ENCODE peak calls at places on chromosomes 7 and 10, in four cellular contexts. L is K562, C is H1, K is GM12878. Y is an unnamed sample.

GRCh38 chr10:124122211-124122610 is 28.8 kb upstream of the CHST15 start:
- DNase-seq in L (no peak), C (no peak), K (no peak), Y (no peak)

GRCh38 chr10:97127507-97127906 is 58.3 kb downstream of the SLIT1 start:
- DNase-seq in L (no peak), C (no peak), K (no peak), Y (no peak)

GRCh38 chr10:59266321-59266720 is 89.9 kb downstream of the PHYHIPL start:
- DNase-seq in L (no peak), C (no peak), K (no peak), Y (no peak)

GRCh38 chr7:131921016-131921415 is 364.6 kb upstream of the PODXL start:
- DNase-seq in L (no peak), C (no peak), K (no peak), Y (no peak)

GRCh38 chr7:105229641-105230040 is 159.1 kb downstream of the SRPK2 start:
- DNase-seq in L (no peak), C (no peak), K (no peak), Y (no peak)

GRCh38 chr7:137109966-137110930 is 233.3 kb downstream of the PTN start:
- DNase-seq in L (no peak), C (no peak), K (no peak), Y (no peak)

GRCh38 chr10:101145750-101146391 is 14.8 kb downstream of the TLX1 start:
- DNase-seq in L (no peak), C (no peak), K (no peak), Y (no peak)

GRCh38 chr10:12382157-12382548 is 32.8 kb downstream of the CAMK1D start:
- DNase-seq in L (no peak), C (no peak), K (no peak), Y (no peak)

GRCh38 chr10:132684164-132684891 is 101.6 kb downstream of the NKX6-2 start:
- DNase-seq in L (peak), C (no peak), K (peak), Y (no peak)

GRCh38 chr10:102233997-102234396 is 7.3 kb downstream of the PITX3 start:
- DNase-seq in L (no peak), C (no peak), K (no peak), Y (no peak)

GRCh38 chr7:147894271-147894670 is 696.3 kb upstream of the C7orf33 start:
- DNase-seq in L (no peak), C (peak), K (no peak), Y (peak)

GRCh38 chr7:22866965-22867364 is 44.3 kb upstream of the TOMM7 start:
- DNase-seq in L (no peak), C (no peak), K (no peak), Y (no peak)

GRCh38 chr7:75033064-75033463 is 40.5 kb downstream of the RCC1L start:
- DNase-seq in L (peak), C (peak), K (no peak), Y (peak)

GRCh38 chr10:127014671-127015070 is 109.4 kb downstream of the DOCK1 start:
- DNase-seq in L (no peak), C (no peak), K (no peak), Y (no peak)

GRCh38 chr10:24849051-24849450 is 103.4 kb downstream of the PRTFDC1 start:
- DNase-seq in L (no peak), C (no peak), K (no peak), Y (no peak)

GRCh38 chr10:43816351-43817321 is 168.0 kb upstream of the ZNF32 start:
- DNase-seq in L (no peak), C (no peak), K (peak), Y (no peak)

GRCh38 chr7:46015107-46015868 is 94.2 kb upstream of the IGFBP3 start:
- DNase-seq in L (no peak), C (peak), K (no peak), Y (peak)

GRCh38 chr7:138837627-138838026 is 39.6 kb upstream of the ATP6V0A4 start:
- DNase-seq in L (no peak), C (no peak), K (no peak), Y (no peak)

GRCh38 chr10:114023198-114023597 is 20.5 kb upstream of the ADRB1 start:
- DNase-seq in L (no peak), C (no peak), K (no peak), Y (no peak)

GRCh38 chr10:80468002-80468401 is 13.9 kb downstream of the TSPAN14 start:
- DNase-seq in L (no peak), C (no peak), K (no peak), Y (peak)

GRCh38 chr10:72273410-72274212 is at the start of gene DDIT4:
- DNase-seq in L (peak), C (peak), K (peak), Y (peak)

GRCh38 chr10:105073999-105074398 is 432.9 kb downstream of the SORCS3 start:
- DNase-seq in L (no peak), C (no peak), K (no peak), Y (no peak)

GRCh38 chr7:77269360-77270075 is 69.9 kb upstream of the FGL2 start:
- DNase-seq in L (no peak), C (no peak), K (peak), Y (no peak)

GRCh38 chr10:129483427-129484010 is 16.5 kb downstream of the MGMT start:
- DNase-seq in L (no peak), C (no peak), K (no peak), Y (peak)

GRCh38 chr7:30115709-30116297 is 19.0 kb upstream of the MTURN start:
- DNase-seq in L (no peak), C (no peak), K (no peak), Y (no peak)

GRCh38 chr7:98354052-98354451 is 46.8 kb downstream of the BAIAP2L1 start:
- DNase-seq in L (no peak), C (no peak), K (no peak), Y (no peak)

GRCh38 chr10:29596826-29597225 is 37.9 kb downstream of the SVIL start:
- DNase-seq in L (no peak), C (no peak), K (no peak), Y (no peak)

GRCh38 chr7:37289781-37290180 is 158.9 kb downstream of the ELMO1 start:
- DNase-seq in L (no peak), C (no peak), K (no peak), Y (no peak)

GRCh38 chr10:2358586-2358985 is 621.3 kb upstream of the ADARB2 start:
- DNase-seq in L (no peak), C (no peak), K (no peak), Y (no peak)

GRCh38 chr7:149869867-149870266 is 3.9 kb upstream of the ATP6V0E2 start:
- DNase-seq in L (no peak), C (no peak), K (no peak), Y (no peak)

GRCh38 chr10:65571011-65571570 is 1354.7 kb upstream of the LRRTM3 start:
- DNase-seq in L (no peak), C (no peak), K (no peak), Y (peak)

GRCh38 chr10:65566906-65567305 is 1358.9 kb upstream of the LRRTM3 start:
- DNase-seq in L (no peak), C (no peak), K (no peak), Y (no peak)

GRCh38 chr10:65570143-65571010 is 1355.5 kb upstream of the LRRTM3 start:
- DNase-seq in L (no peak), C (peak), K (no peak), Y (peak)

GRCh38 chr10:65559369-65559768 is 1366.5 kb upstream of the LRRTM3 start:
- DNase-seq in L (no peak), C (no peak), K (no peak), Y (no peak)

DNA sequence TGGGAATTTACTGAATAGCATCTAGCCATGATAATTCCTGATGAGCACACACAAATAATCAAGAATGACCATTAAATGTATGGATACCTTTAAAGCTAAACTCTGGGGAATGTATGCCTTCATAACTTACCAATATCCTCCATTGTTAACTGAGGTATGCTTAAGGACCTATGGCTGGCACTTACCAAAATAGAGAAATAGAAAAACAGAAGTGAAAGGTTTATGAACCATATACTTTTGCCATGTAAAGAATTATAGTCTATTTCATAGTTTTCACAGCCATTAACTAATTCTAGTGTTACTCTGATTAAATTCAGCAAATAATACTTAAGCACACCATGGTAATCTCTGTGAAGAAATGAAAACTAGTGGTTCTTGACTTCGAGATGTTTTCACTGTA is 1360.6 kb upstream of the LRRTM3 start:
- DNase-seq in L (no peak), C (no peak), K (no peak), Y (no peak)
- H3K4me2 ChIP-seq in L (no peak), C (no peak), K (no peak), Y (no peak)

GRCh38 chr7:107581387-107582013 is 1.5 kb downstream of the BCAP29 start:
- DNase-seq in L (no peak), C (no peak), K (no peak), Y (no peak)
- TF ChIP-seq CREB1 in L (no peak), C (no peak), K (no peak), Y (no peak)

GRCh38 chr7:55094122-55094690 is 75.4 kb downstream of the EGFR start:
- DNase-seq in L (no peak), C (no peak), K (no peak), Y (no peak)
- H3K27ac ChIP-seq in L (no peak), C (no peak), K (no peak), Y (no peak)

GRCh38 chr7:133540096-133540860 is 287.4 kb downstream of the EXOC4 start:
- DNase-seq in L (no peak), C (no peak), K (no peak), Y (no peak)

GRCh38 chr7:133543657-133544056 is 290.8 kb downstream of the EXOC4 start:
- DNase-seq in L (no peak), C (no peak), K (no peak), Y (no peak)

GRCh38 chr7:133539016-133539415 is 286.1 kb downstream of the EXOC4 start:
- DNase-seq in L (no peak), C (no peak), K (no peak), Y (no peak)

GRCh38 chr7:133545613-133546012 is 292.7 kb downstream of the EXOC4 start:
- DNase-seq in L (no peak), C (no peak), K (no peak), Y (no peak)

GRCh38 chr7:133542209-133542780 is 289.4 kb downstream of the EXOC4 start:
- DNase-seq in L (no peak), C (no peak), K (no peak), Y (no peak)
- H3K4me2 ChIP-seq in L (no peak), C (no peak), K (no peak), Y (no peak)

GRCh38 chr7:1369856-1370657 is 89.2 kb downstream of the MICALL2 start:
- DNase-seq in L (no peak), C (no peak), K (no peak), Y (no peak)

GRCh38 chr7:1370738-1371137 is 88.5 kb downstream of the MICALL2 start:
- DNase-seq in L (no peak), C (no peak), K (no peak), Y (no peak)

GRCh38 chr7:1368150-1368681 is 91.1 kb downstream of the MICALL2 start:
- DNase-seq in L (no peak), C (no peak), K (no peak), Y (no peak)

GRCh38 chr7:1367501-1367900 is 91.8 kb downstream of the MICALL2 start:
- DNase-seq in L (no peak), C (no peak), K (no peak), Y (no peak)

GRCh38 chr7:1368682-1369571 is 90.3 kb downstream of the MICALL2 start:
- DNase-seq in L (peak), C (peak), K (no peak), Y (peak)
- TF ChIP-seq CREB1 in L (no peak), C (no peak), K (no peak), Y (no peak)

DNA sequence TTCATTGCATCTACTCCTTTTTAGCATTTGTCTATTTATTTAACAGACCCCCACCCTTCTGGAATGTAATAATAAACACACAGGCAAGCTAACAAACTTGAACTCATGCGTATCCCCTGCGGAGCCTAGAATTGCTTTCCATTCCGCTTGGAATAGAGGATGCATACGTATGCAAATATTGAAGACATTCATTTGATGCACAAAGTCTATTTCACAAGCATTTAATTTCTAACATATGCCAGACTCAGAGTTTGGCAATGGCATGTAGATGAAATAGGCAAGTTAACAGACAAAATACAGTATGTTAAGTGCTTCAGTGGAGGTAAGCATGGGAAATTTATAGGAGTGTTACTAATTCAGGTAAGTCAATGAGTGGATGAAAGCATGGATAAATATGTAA is 88.5 kb downstream of the PTPRZ1 start:
- DNase-seq in L (no peak), C (no peak), K (no peak), Y (no peak)
- H3K27ac ChIP-seq in L (no peak), C (no peak), K (no peak), Y (peak)

GRCh38 chr10:69747179-69747578 is 54.5 kb upstream of the COL13A1 start:
- DNase-seq in L (no peak), C (no peak), K (no peak), Y (no peak)
- H3K4me2 ChIP-seq in L (no peak), C (no peak), K (no peak), Y (no peak)